ENCODE peak calls at places on chromosomes 2 and 18, in four cellular contexts. K is K562, Q is left lung, N is astrocyte. J is an unnamed sample.

GRCh38 chr18:62277045-62277444 is 48.1 kb upstream of the TNFRSF11A start:
- DNase-seq in N (no peak), Q (no peak), K (no peak), J (no peak)

GRCh38 chr2:43210467-43211303 is 15.7 kb downstream of the ZFP36L2 start:
- DNase-seq in K (peak; percentile 58), Q (peak; percentile 83), N (no peak), J (no peak)

GRCh38 chr2:223995569-223995968 is 38.3 kb downstream of the MRPL44 start:
- DNase-seq in K (no peak), Q (no peak), N (peak; percentile 47), J (no peak)

GRCh38 chr2:21404827-21405625 is 281.3 kb downstream of the TDRD15 start:
- DNase-seq in Q (no peak), K (no peak), N (no peak), J (no peak)

GRCh38 chr2:170505631-170506270 is 209.4 kb upstream of the SP5 start:
- DNase-seq in Q (no peak), N (no peak), K (no peak), J (no peak)

GRCh38 chr2:235504459-235505200 is 10.8 kb downstream of the AGAP1 start:
- DNase-seq in K (no peak), N (no peak), Q (no peak), J (no peak)

GRCh38 chr2:239264838-239265651 is 135.8 kb downstream of the HDAC4 start:
- DNase-seq in K (peak; percentile 56), Q (no peak), N (peak; percentile 73), J (peak; percentile 83)

GRCh38 chr2:220033546-220033945 is 406.1 kb downstream of the SLC4A3 start:
- DNase-seq in N (no peak), Q (no peak), K (no peak), J (no peak)

GRCh38 chr2:71807969-71808451 is 339.7 kb downstream of the CYP26B1 start:
- DNase-seq in Q (no peak), N (no peak), K (no peak), J (no peak)

GRCh38 chr2:217099561-217099960 is 239.7 kb upstream of the TNP1 start:
- DNase-seq in K (no peak), N (no peak), Q (no peak), J (no peak)

GRCh38 chr18:36627616-36628015 is 201.2 kb downstream of the TPGS2 start:
- DNase-seq in K (no peak), Q (no peak), N (no peak), J (no peak)

GRCh38 chr2:74413001-74413698 is 8.3 kb downstream of the C2orf81 start:
- DNase-seq in K (no peak), N (no peak), Q (no peak), J (no peak)

GRCh38 chr18:48829443-48830149 is 121.2 kb downstream of the SMAD7 start:
- DNase-seq in N (no peak), K (no peak), Q (no peak), J (no peak)

GRCh38 chr2:144403940-144404339 is 116.0 kb downstream of the ZEB2 start:
- DNase-seq in K (no peak), N (no peak), Q (peak; percentile 37), J (no peak)

GRCh38 chr2:139940701-139941100 is 1160.5 kb upstream of the NXPH2 start:
- DNase-seq in Q (no peak), N (no peak), K (no peak), J (no peak)

GRCh38 chr2:148745151-148745851 is 100.8 kb downstream of the EPC2 start:
- DNase-seq in Q (no peak), N (no peak), K (no peak), J (no peak)

GRCh38 chr2:215407061-215407460 is 28.8 kb downstream of the FN1 start:
- DNase-seq in Q (no peak), K (no peak), N (no peak), J (no peak)

GRCh38 chr2:173374634-173375033 is 20.0 kb downstream of the CDCA7 start:
- DNase-seq in N (no peak), Q (no peak), K (no peak), J (no peak)

GRCh38 chr2:59195851-59196250 is 954.7 kb upstream of the FANCL start:
- DNase-seq in N (no peak), K (no peak), Q (no peak), J (no peak)

GRCh38 chr2:235026649-235027557 is 75.1 kb downstream of the SH3BP4 start:
- DNase-seq in N (peak; percentile 59), Q (peak; percentile 65), K (no peak), J (no peak)

GRCh38 chr2:37829202-37829601 is 95.9 kb upstream of the RMDN2 start:
- DNase-seq in Q (no peak), K (no peak), N (peak; percentile 97), J (no peak)

GRCh38 chr2:178105566-178105965 is 6.7 kb upstream of the RBM45 start:
- DNase-seq in K (no peak), Q (no peak), N (no peak), J (no peak)

GRCh38 chr18:79200546-79201268 is 131.5 kb downstream of the ATP9B start:
- DNase-seq in N (peak; percentile 20), Q (no peak), K (no peak), J (peak; percentile 69)

GRCh38 chr2:219118504-219118903 is 42.1 kb downstream of the NHEJ1 start:
- DNase-seq in N (no peak), Q (no peak), K (no peak), J (no peak)

GRCh38 chr2:210548878-210549384 is 7.5 kb upstream of the CPS1 start:
- DNase-seq in Q (no peak), N (no peak), K (no peak), J (no peak)

GRCh38 chr2:36371963-36372391 is 16.4 kb downstream of the CRIM1 start:
- DNase-seq in K (no peak), Q (no peak), N (peak; percentile 90), J (no peak)

DNA sequence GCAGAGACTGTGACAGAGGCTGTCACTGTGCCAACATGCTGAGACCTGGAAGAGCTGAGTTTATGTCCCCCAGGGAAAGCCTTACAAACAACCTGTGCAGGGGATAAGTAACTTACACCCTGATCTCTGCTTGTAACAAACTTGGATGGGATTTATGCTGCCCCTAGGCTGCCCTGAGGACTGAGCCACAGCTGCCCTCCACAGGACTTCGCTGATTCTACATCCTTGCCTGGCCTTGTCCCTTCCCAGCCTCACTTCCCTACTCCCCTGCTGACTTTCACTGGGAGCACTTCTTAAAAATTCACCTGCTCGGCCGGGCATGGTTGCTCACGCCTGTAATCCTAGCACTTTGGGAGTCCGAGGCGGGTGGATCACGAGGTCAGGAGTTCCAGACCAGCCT is 45.9 kb upstream of the ASAP2 start:
- DNase-seq in N (no peak), K (no peak), Q (no peak), J (no peak)
- TF ChIP-seq CTCF in N (no peak), K (no peak), Q (no peak), J (no peak)

GRCh38 chr2:68031546-68032160 is 31.2 kb downstream of the C1D start:
- DNase-seq in Q (no peak), N (peak; percentile 35), K (peak; percentile 39), J (peak; percentile 56)
- TF ChIP-seq CTCF in Q (peak; percentile 46), N (peak; percentile 73), K (peak; percentile 43), J (peak; percentile 43)

GRCh38 chr2:95018861-95019550 is 6.5 kb upstream of the MAL start:
- DNase-seq in Q (no peak), K (no peak), N (no peak), J (no peak)
- TF ChIP-seq CTCF in Q (no peak), K (no peak), N (no peak), J (no peak)

GRCh38 chr18:55337908-55338521 is 250.0 kb downstream of the TCF4 start:
- DNase-seq in N (peak; percentile 27), Q (no peak), K (no peak), J (no peak)

GRCh38 chr18:55339990-55340389 is 248.0 kb downstream of the TCF4 start:
- DNase-seq in Q (no peak), K (no peak), N (no peak), J (no peak)

GRCh38 chr18:55340998-55341397 is 247.0 kb downstream of the TCF4 start:
- DNase-seq in K (no peak), N (no peak), Q (no peak), J (no peak)

GRCh38 chr18:55337153-55337552 is 250.8 kb downstream of the TCF4 start:
- DNase-seq in Q (no peak), K (no peak), N (no peak), J (no peak)

GRCh38 chr18:55338955-55339662 is 248.9 kb downstream of the TCF4 start:
- DNase-seq in K (no peak), N (peak; percentile 39), Q (no peak), J (no peak)
- TF ChIP-seq CTCF in K (no peak), N (peak; percentile 30), Q (no peak), J (no peak)

GRCh38 chr2:241609859-241610793 is 26.8 kb downstream of the THAP4 start:
- DNase-seq in K (peak; percentile 90), Q (peak; percentile 95), N (peak; percentile 74), J (peak; percentile 97)
- TF ChIP-seq CTCF in K (peak; percentile 61), Q (peak; percentile 70), N (no peak), J (peak; percentile 86)

GRCh38 chr18:5075297-5075696 is 121.8 kb downstream of the AKAIN1 start:
- DNase-seq in Q (no peak), K (no peak), N (no peak), J (no peak)

GRCh38 chr18:5068856-5069255 is 128.2 kb downstream of the AKAIN1 start:
- DNase-seq in K (no peak), N (peak; percentile 15), Q (no peak), J (no peak)

DNA sequence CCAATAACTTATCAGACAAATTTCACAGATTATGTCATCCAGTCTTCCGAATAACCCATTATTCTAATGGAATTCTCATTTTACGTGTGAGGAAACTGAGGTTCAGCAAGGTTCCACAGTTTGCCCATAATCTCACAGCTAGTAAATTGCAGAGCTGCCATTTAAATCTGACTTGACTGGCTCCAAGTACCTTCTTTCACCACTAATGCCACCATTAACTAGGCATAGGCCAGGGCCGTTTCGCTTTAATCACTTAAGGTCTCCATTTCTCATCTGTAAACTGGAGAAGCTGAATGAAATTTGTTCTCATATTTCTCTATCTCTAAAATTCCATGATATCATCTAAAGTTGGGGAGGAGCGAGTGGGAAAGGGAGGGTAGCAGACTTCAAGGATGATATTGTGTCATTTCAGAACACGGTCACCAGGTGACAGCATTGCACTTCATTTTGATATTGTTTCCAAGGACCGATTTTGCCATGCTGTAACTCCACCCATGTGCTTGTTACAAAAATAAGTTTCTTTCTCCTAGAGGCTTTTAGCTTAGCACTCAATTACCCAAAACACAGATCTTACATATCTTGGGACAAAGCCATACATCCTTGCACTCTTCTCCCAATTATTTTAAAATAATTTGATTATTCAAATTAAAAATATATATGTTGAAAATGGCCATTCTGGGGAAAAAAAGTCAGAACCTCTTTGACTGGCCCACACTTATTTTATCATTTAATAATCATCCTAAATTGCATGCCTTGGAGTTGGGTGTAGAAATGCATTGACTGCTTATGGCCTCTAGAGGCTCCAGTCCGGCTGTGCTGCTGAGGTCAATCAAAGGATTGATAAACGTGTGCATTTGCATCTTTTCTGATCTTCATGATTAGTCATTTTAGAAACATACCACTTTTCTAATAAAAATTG is 123.8 kb downstream of the AKAIN1 start:
- DNase-seq in K (peak; percentile 47), N (peak; percentile 8), Q (no peak), J (peak; percentile 30)
- TF ChIP-seq CTCF in K (peak; percentile 57), N (peak; percentile 42), Q (peak; percentile 23), J (peak; percentile 54)

GRCh38 chr18:66393463-66393862 is 210.4 kb downstream of the CDH19 start:
- DNase-seq in Q (no peak), N (no peak), K (no peak), J (no peak)

GRCh38 chr18:66395671-66396218 is 208.1 kb downstream of the CDH19 start:
- DNase-seq in N (no peak), Q (peak; percentile 67), K (no peak), J (no peak)
- TF ChIP-seq CTCF in N (no peak), Q (no peak), K (no peak), J (no peak)

GRCh38 chr2:196639180-196640030 is at the start of gene CCDC150:
- DNase-seq in K (peak; percentile 87), Q (peak; percentile 97), N (peak; percentile 82), J (peak; percentile 98)
- TF ChIP-seq CTCF in K (peak; percentile 30), Q (no peak), N (no peak), J (no peak)